ENCODE peak calls at places on chromosomes 3 and 15, in four cellular contexts. I, A, T and O are unnamed samples.

GRCh38 chr3:13479332-13479581 is 849 bp upstream of the HDAC11 start:
- DNase-seq in A (no peak), T (no peak), I (no peak), O (no peak)

GRCh38 chr15:90530250-90531051 is 728 bp downstream of the CRTC3 start:
- DNase-seq in T (peak; percentile 49), I (no peak), A (peak; percentile 17), O (peak; percentile 53)

GRCh38 chr3:85162905-85163304 is 204.1 kb downstream of the CADM2 start:
- DNase-seq in I (no peak), A (no peak), T (no peak), O (no peak)

GRCh38 chr3:12663311-12663935 is 494 bp downstream of the RAF1 start:
- DNase-seq in I (no peak), A (no peak), T (no peak), O (no peak)

GRCh38 chr3:56408761-56409196 is 59.5 kb downstream of the ERC2 start:
- DNase-seq in I (no peak), A (no peak), T (peak; percentile 30), O (no peak)

GRCh38 chr3:149342413-149343340 is 9.2 kb upstream of the TM4SF18 start:
- DNase-seq in T (no peak), I (no peak), A (no peak), O (peak; percentile 82)

GRCh38 chr15:88428053-88428452 is 39.1 kb downstream of the MRPL46 start:
- DNase-seq in I (no peak), T (no peak), A (no peak), O (no peak)

GRCh38 chr15:63025460-63025859 is 17.1 kb upstream of the TPM1 start:
- DNase-seq in A (no peak), I (no peak), T (no peak), O (no peak)

GRCh38 chr15:70853855-70854668 is at the start of gene LARP6:
- DNase-seq in I (no peak), T (peak; percentile 72), A (peak; percentile 63), O (peak; percentile 62)

GRCh38 chr3:150763841-150764483 is 993 bp upstream of the SIAH2 start:
- DNase-seq in T (peak; percentile 57), I (no peak), A (peak; percentile 32), O (peak; percentile 74)

GRCh38 chr3:53193466-53194217 is 32.6 kb downstream of the PRKCD start:
- DNase-seq in T (no peak), A (no peak), I (no peak), O (no peak)

GRCh38 chr3:106342386-106342785 is 473.6 kb upstream of the CBLB start:
- DNase-seq in A (no peak), I (no peak), T (no peak), O (no peak)

GRCh38 chr3:153166206-153166605 is 4.2 kb downstream of the RAP2B start:
- DNase-seq in I (no peak), T (no peak), A (no peak), O (no peak)

DNA sequence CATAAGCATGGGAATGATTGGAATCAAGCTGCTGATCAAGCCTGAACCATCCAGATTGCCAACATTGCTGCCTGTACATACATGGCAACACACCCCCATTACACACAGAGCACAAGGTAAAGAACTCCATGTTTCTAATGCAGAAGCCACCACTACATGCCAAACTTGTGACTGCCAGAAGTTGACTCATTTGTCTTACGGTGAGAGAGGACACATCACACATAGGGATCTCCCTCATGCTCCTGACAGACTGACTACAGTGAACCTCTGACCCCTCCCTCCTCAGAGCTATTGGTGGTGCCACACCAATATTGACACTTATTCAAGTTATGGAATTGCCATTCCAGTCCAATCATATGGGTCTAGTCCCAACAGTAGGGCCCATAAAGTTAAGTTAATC is 42.3 kb downstream of the EFHB start:
- DNase-seq in T (no peak), A (no peak), I (no peak), O (peak; percentile 28)
- H2BK15ac ChIP-seq in T (no peak overlapping the region), A (no peak overlapping the region), I (no peak overlapping the region), O (no peak overlapping the region)

GRCh38 chr15:50257206-50257735 is 8.3 kb downstream of the HDC start:
- DNase-seq in A (no peak), T (no peak), I (no peak), O (no peak)
- H2BK12ac ChIP-seq in A (no peak overlapping the region), T (no peak overlapping the region), I (no peak overlapping the region), O (no peak overlapping the region)

DNA sequence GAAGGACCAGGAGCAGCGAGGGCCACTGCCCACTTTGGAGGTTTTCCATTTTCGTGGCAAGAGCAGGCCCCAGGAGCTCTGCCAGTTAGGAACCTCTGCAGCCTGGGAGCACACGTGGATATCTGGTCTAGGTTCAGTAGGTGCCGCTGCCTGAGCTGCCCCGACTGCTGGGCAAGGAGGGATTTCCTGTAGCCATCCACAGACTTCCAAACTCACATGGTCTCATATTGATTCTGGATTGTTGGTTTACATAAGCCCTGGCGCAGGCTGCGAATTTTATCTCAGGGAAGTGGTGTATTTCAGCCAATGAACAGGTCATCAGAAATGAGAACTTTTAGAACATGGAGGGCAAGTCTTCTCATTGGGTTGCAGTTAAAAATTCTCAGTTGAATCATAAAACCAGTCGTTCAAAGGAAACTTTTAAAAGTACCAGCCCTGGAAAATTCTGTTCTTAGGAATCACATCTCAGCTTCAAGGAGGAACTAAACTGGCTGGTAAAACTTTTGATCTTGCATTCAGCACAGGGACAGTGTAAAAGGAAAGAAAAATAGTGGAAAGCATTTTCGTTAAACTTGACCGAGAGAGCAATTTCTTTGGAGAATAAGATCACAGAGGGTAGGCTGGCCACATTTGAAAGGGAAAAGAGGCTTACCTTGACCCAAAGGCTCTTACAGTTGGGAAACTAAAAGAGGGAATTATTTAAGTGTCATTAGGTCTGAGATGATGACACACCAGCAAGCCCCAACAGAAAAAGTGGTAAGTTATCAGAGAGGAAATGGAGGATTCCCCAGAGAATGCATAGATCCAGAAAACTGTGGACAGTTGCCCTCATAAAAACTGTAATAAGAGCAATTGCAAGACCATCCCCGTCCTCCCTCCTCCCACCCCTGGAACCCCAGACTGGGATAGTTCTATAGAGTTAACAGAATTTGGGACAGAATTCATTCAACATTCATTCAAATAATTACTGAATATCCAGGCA is 6.4 kb upstream of the RTP3 start:
- DNase-seq in T (no peak), A (no peak), I (no peak), O (no peak)
- H2BK15ac ChIP-seq in T (no peak overlapping the region), A (no peak overlapping the region), I (no peak overlapping the region), O (peak overlapping the region; percentile 23)

GRCh38 chr15:66898656-66899402 is 166.6 kb upstream of the SMAD3 start:
- DNase-seq in T (no peak), A (no peak), I (no peak), O (no peak)

GRCh38 chr15:66900586-66901310 is 164.7 kb upstream of the SMAD3 start:
- DNase-seq in T (no peak), A (no peak), I (no peak), O (no peak)

GRCh38 chr15:66897971-66898370 is 167.4 kb upstream of the SMAD3 start:
- DNase-seq in T (no peak), A (no peak), I (no peak), O (no peak)

GRCh38 chr15:66899555-66900350 is 165.6 kb upstream of the SMAD3 start:
- DNase-seq in I (no peak), A (no peak), T (no peak), O (no peak)

DNA sequence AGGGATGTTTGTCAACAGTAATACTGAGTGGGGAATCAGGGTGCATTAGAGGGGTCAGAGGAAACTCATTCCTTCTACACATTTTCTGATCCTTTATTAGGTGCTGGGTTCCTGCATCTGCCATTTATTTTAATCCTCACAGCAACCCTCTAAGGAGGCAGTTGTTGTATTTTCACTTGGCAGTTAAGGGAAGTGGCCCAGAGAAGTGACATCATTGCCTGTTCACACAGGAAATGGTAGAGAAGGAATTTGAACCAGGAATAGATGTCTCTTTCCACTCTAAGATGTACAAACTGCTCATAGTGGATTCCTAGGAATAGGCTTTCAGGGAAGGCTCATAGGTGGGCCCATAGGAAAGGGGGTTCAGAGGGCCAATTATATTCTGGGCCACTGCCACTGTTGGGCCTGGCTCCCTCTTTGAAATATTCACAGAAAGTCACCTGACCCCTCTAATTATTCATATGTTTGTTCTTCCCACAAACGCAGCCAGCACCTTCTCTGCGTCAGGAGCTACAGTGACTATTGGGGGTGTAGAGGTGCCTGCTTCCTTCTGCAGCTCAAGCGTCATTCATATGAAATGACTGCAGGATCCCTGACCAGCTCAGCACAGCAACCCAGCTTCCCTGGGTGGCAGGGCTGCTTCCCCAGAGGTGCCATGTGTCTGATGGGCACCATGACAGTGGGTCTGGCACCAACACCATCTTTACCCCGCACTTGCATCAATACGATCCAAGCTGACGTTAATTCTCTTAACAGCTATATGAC is 163.9 kb upstream of the SMAD3 start:
- DNase-seq in T (no peak), A (no peak), I (no peak), O (peak; percentile 53)
- H2BK12ac ChIP-seq in T (no peak overlapping the region), A (no peak overlapping the region), I (no peak overlapping the region), O (no peak overlapping the region)

GRCh38 chr3:155185623-155186022 is 105.5 kb downstream of the MME start:
- DNase-seq in I (no peak), A (no peak), T (peak; percentile 31), O (peak; percentile 33)
- H2BK15ac ChIP-seq in I (no peak overlapping the region), A (no peak overlapping the region), T (no peak overlapping the region), O (no peak overlapping the region)